ENCODE peak calls at places on chromosomes 2 and 18, in eight cellular contexts. One of them, this sample, is unnamed.

GRCh38 chr2:21037671-21038108 is 6.2 kb downstream of the APOB start:
- DNase-seq in Peyer's patch: no peak
- DNase-seq in endothelial cell: no peak
- DNase-seq in endothelial cell of umbilical vein: no peak
- DNase-seq in IMR-90: no peak
- DNase-seq in tibial artery: no peak
- DNase-seq in CD4-positive, alpha-beta T cell: no peak
- DNase-seq in esophagus squamous epithelium: no peak
- DNase-seq in this sample: no peak

GRCh38 chr18:36211612-36212065 is 24.3 kb downstream of the MOCOS start:
- DNase-seq in Peyer's patch: no peak
- DNase-seq in endothelial cell: no peak
- DNase-seq in endothelial cell of umbilical vein: no peak
- DNase-seq in IMR-90: peak
- DNase-seq in tibial artery: no peak
- DNase-seq in CD4-positive, alpha-beta T cell: no peak
- DNase-seq in esophagus squamous epithelium: no peak
- DNase-seq in this sample: no peak

GRCh38 chr2:61720911-61721310 is 132.9 kb downstream of the FAM161A start:
- DNase-seq in Peyer's patch: no peak
- DNase-seq in endothelial cell: no peak
- DNase-seq in endothelial cell of umbilical vein: no peak
- DNase-seq in IMR-90: no peak
- DNase-seq in tibial artery: no peak
- DNase-seq in CD4-positive, alpha-beta T cell: no peak
- DNase-seq in esophagus squamous epithelium: no peak
- DNase-seq in this sample: no peak

GRCh38 chr2:204452464-204453023 is 92.7 kb upstream of the PARD3B start:
- DNase-seq in Peyer's patch: no peak
- DNase-seq in endothelial cell: peak
- DNase-seq in endothelial cell of umbilical vein: peak
- DNase-seq in IMR-90: peak
- DNase-seq in tibial artery: peak
- DNase-seq in CD4-positive, alpha-beta T cell: no peak
- DNase-seq in esophagus squamous epithelium: no peak
- DNase-seq in this sample: no peak

GRCh38 chr2:173229086-173229485 is 125.6 kb upstream of the CDCA7 start:
- DNase-seq in Peyer's patch: no peak
- DNase-seq in endothelial cell: no peak
- DNase-seq in endothelial cell of umbilical vein: no peak
- DNase-seq in IMR-90: no peak
- DNase-seq in tibial artery: no peak
- DNase-seq in CD4-positive, alpha-beta T cell: no peak
- DNase-seq in esophagus squamous epithelium: no peak
- DNase-seq in this sample: no peak

GRCh38 chr2:174748948-174749347 is 15.3 kb downstream of the CHRNA1 start:
- DNase-seq in Peyer's patch: peak
- DNase-seq in endothelial cell: peak
- DNase-seq in endothelial cell of umbilical vein: peak
- DNase-seq in IMR-90: peak
- DNase-seq in tibial artery: peak
- DNase-seq in CD4-positive, alpha-beta T cell: peak
- DNase-seq in esophagus squamous epithelium: no peak
- DNase-seq in this sample: peak

GRCh38 chr2:134446431-134447091 is 192.7 kb downstream of the MGAT5 start:
- DNase-seq in Peyer's patch: no peak
- DNase-seq in endothelial cell: no peak
- DNase-seq in endothelial cell of umbilical vein: peak
- DNase-seq in IMR-90: peak
- DNase-seq in tibial artery: no peak
- DNase-seq in CD4-positive, alpha-beta T cell: no peak
- DNase-seq in esophagus squamous epithelium: no peak
- DNase-seq in this sample: no peak

GRCh38 chr2:38095996-38096861 is 20.3 kb upstream of the CYP1B1 start:
- DNase-seq in Peyer's patch: no peak
- DNase-seq in endothelial cell: no peak
- DNase-seq in endothelial cell of umbilical vein: no peak
- DNase-seq in IMR-90: peak
- DNase-seq in tibial artery: no peak
- DNase-seq in CD4-positive, alpha-beta T cell: no peak
- DNase-seq in esophagus squamous epithelium: no peak
- DNase-seq in this sample: no peak

GRCh38 chr2:233456111-233456510 is 101.8 kb downstream of the DGKD start:
- DNase-seq in Peyer's patch: no peak
- DNase-seq in endothelial cell: no peak
- DNase-seq in endothelial cell of umbilical vein: no peak
- DNase-seq in IMR-90: no peak
- DNase-seq in tibial artery: no peak
- DNase-seq in CD4-positive, alpha-beta T cell: no peak
- DNase-seq in esophagus squamous epithelium: no peak
- DNase-seq in this sample: no peak

GRCh38 chr2:85602476-85603234 is at the start of gene TMEM150A:
- DNase-seq in Peyer's patch: peak
- DNase-seq in endothelial cell: peak
- DNase-seq in endothelial cell of umbilical vein: peak
- DNase-seq in IMR-90: peak
- DNase-seq in tibial artery: peak
- DNase-seq in CD4-positive, alpha-beta T cell: peak
- DNase-seq in esophagus squamous epithelium: peak
- DNase-seq in this sample: peak
- TF ChIP-seq CTCF in Peyer's patch: peak
- TF ChIP-seq CTCF in endothelial cell: peak
- TF ChIP-seq CTCF in endothelial cell of umbilical vein: peak
- TF ChIP-seq CTCF in IMR-90: peak
- TF ChIP-seq CTCF in tibial artery: peak
- TF ChIP-seq CTCF in CD4-positive, alpha-beta T cell: peak
- TF ChIP-seq CTCF in esophagus squamous epithelium: peak
- TF ChIP-seq CTCF in this sample: no peak

DNA sequence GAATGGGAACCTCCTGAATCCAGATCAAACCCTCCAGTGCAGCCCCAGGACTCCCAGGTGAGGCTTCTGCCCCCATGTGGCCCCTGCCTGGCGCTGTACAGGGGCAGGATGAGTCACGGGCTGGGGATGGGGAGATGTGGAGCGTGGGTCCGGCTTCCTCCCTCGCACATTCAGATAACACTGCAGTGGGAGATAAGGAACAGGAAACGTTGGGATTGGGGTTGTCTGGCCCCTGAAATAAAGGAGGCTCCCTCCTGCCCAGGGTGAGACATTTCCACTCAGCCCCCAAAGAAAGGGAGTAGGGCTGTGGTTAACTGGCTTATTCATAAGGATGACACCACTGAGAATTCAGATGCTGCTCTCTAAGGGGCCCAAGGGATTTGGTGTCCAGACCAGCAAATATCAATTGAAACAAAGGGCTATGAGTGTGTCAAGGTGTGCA is 30.7 kb downstream of the IGFBP5 start:
- DNase-seq in Peyer's patch: no peak
- DNase-seq in endothelial cell: no peak
- DNase-seq in endothelial cell of umbilical vein: peak
- DNase-seq in IMR-90: peak
- DNase-seq in tibial artery: no peak
- DNase-seq in CD4-positive, alpha-beta T cell: no peak
- DNase-seq in esophagus squamous epithelium: no peak
- DNase-seq in this sample: no peak
- TF ChIP-seq CTCF in Peyer's patch: no peak
- TF ChIP-seq CTCF in endothelial cell: no peak
- TF ChIP-seq CTCF in endothelial cell of umbilical vein: no peak
- TF ChIP-seq CTCF in IMR-90: peak
- TF ChIP-seq CTCF in tibial artery: no peak
- TF ChIP-seq CTCF in CD4-positive, alpha-beta T cell: no peak
- TF ChIP-seq CTCF in esophagus squamous epithelium: no peak
- TF ChIP-seq CTCF in this sample: no peak

DNA sequence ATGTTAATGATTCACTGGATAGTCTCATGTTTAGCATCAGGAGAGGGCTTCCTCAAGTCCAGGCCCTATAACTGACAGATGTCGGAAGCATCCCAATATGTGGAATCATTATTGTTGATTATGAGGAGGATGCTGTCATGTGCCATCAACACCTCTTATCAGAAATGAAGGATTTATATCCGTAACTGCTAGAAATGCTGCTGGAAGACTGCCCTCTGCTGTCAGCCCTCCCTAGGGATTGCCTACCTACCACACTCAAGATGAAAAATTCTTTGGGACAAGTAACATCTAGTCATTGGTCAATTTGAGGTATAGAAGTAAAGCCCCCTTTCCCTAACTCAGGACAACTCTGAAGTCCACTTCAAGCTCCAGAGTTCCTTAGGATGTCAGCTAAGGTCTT is 1166.5 kb upstream of the NXPH2 start:
- DNase-seq in Peyer's patch: no peak
- DNase-seq in endothelial cell: no peak
- DNase-seq in endothelial cell of umbilical vein: peak
- DNase-seq in IMR-90: no peak
- DNase-seq in tibial artery: no peak
- DNase-seq in CD4-positive, alpha-beta T cell: no peak
- DNase-seq in esophagus squamous epithelium: no peak
- DNase-seq in this sample: no peak
- TF ChIP-seq CTCF in Peyer's patch: no peak
- TF ChIP-seq CTCF in endothelial cell: no peak
- TF ChIP-seq CTCF in endothelial cell of umbilical vein: peak
- TF ChIP-seq CTCF in IMR-90: no peak
- TF ChIP-seq CTCF in tibial artery: no peak
- TF ChIP-seq CTCF in CD4-positive, alpha-beta T cell: no peak
- TF ChIP-seq CTCF in esophagus squamous epithelium: no peak
- TF ChIP-seq CTCF in this sample: no peak

DNA sequence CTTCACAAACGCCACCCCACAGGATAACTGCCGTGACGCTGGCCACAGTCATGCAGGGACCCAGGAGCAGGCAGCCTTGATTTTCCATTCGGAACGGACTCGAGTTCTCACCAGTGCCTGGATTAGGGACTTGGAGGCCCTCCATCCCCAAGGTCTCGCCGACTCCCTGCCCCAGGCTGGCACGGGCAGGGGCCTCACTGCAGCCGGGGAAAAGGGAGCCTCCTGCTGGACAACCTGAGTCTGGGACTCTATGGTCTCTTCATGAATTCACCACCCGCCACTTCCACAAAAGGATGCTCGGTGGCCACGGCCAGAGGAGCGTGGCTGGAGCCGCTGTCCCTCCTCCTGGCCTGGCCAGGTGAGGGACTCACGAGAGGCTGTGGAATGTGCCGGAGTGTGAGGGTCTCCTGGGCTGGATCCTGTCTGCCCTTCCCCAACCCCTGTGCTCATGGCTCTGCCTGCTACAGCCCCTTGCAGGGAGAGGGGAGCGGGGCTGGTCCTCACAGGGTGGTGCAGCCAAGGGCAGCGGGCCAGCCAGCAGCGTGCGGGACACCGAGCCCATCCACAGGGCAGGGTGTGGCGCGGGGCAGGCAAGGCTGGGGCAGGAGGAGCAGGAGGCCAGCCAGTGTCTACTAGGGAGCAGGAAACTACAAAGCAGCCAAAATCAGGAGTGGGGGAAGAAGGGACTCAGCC is 42.3 kb downstream of the AQP12A start:
- DNase-seq in Peyer's patch: no peak
- DNase-seq in endothelial cell: peak
- DNase-seq in endothelial cell of umbilical vein: no peak
- DNase-seq in IMR-90: no peak
- DNase-seq in tibial artery: no peak
- DNase-seq in CD4-positive, alpha-beta T cell: peak
- DNase-seq in esophagus squamous epithelium: no peak
- DNase-seq in this sample: peak
- TF ChIP-seq CTCF in Peyer's patch: no peak
- TF ChIP-seq CTCF in endothelial cell: no peak
- TF ChIP-seq CTCF in endothelial cell of umbilical vein: no peak
- TF ChIP-seq CTCF in IMR-90: no peak
- TF ChIP-seq CTCF in tibial artery: no peak
- TF ChIP-seq CTCF in CD4-positive, alpha-beta T cell: peak
- TF ChIP-seq CTCF in esophagus squamous epithelium: no peak
- TF ChIP-seq CTCF in this sample: no peak

GRCh38 chr18:48949606-48950535 is 894 bp downstream of the SMAD7 start:
- DNase-seq in Peyer's patch: no peak
- DNase-seq in endothelial cell: peak
- DNase-seq in endothelial cell of umbilical vein: peak
- DNase-seq in IMR-90: peak
- DNase-seq in tibial artery: no peak
- DNase-seq in CD4-positive, alpha-beta T cell: peak
- DNase-seq in esophagus squamous epithelium: no peak
- DNase-seq in this sample: peak
- TF ChIP-seq CTCF in Peyer's patch: peak
- TF ChIP-seq CTCF in endothelial cell: peak
- TF ChIP-seq CTCF in endothelial cell of umbilical vein: peak
- TF ChIP-seq CTCF in IMR-90: peak
- TF ChIP-seq CTCF in tibial artery: no peak
- TF ChIP-seq CTCF in CD4-positive, alpha-beta T cell: no peak
- TF ChIP-seq CTCF in esophagus squamous epithelium: peak
- TF ChIP-seq CTCF in this sample: no peak

GRCh38 chr2:31886700-31887099 is 124.1 kb downstream of the MEMO1 start:
- DNase-seq in Peyer's patch: no peak
- DNase-seq in endothelial cell: peak
- DNase-seq in endothelial cell of umbilical vein: no peak
- DNase-seq in IMR-90: no peak
- DNase-seq in tibial artery: no peak
- DNase-seq in CD4-positive, alpha-beta T cell: peak
- DNase-seq in esophagus squamous epithelium: no peak
- DNase-seq in this sample: no peak
- TF ChIP-seq CTCF in Peyer's patch: no peak
- TF ChIP-seq CTCF in endothelial cell: no peak
- TF ChIP-seq CTCF in endothelial cell of umbilical vein: peak
- TF ChIP-seq CTCF in IMR-90: no peak
- TF ChIP-seq CTCF in tibial artery: no peak
- TF ChIP-seq CTCF in CD4-positive, alpha-beta T cell: no peak
- TF ChIP-seq CTCF in esophagus squamous epithelium: no peak
- TF ChIP-seq CTCF in this sample: no peak

GRCh38 chr2:30807249-30807648 is at the start of gene CAPN13:
- DNase-seq in Peyer's patch: no peak
- DNase-seq in endothelial cell: no peak
- DNase-seq in endothelial cell of umbilical vein: no peak
- DNase-seq in IMR-90: no peak
- DNase-seq in tibial artery: no peak
- DNase-seq in CD4-positive, alpha-beta T cell: no peak
- DNase-seq in esophagus squamous epithelium: no peak
- DNase-seq in this sample: no peak
- TF ChIP-seq CTCF in Peyer's patch: peak
- TF ChIP-seq CTCF in endothelial cell: no peak
- TF ChIP-seq CTCF in endothelial cell of umbilical vein: no peak
- TF ChIP-seq CTCF in IMR-90: no peak
- TF ChIP-seq CTCF in tibial artery: no peak
- TF ChIP-seq CTCF in CD4-positive, alpha-beta T cell: no peak
- TF ChIP-seq CTCF in esophagus squamous epithelium: no peak
- TF ChIP-seq CTCF in this sample: no peak

GRCh38 chr2:195656859-195657633 is at the start of gene SLC39A10:
- DNase-seq in Peyer's patch: peak
- DNase-seq in endothelial cell: peak
- DNase-seq in endothelial cell of umbilical vein: peak
- DNase-seq in IMR-90: peak
- DNase-seq in tibial artery: peak
- DNase-seq in CD4-positive, alpha-beta T cell: peak
- DNase-seq in esophagus squamous epithelium: peak
- DNase-seq in this sample: peak
- TF ChIP-seq CTCF in Peyer's patch: peak
- TF ChIP-seq CTCF in endothelial cell: no peak
- TF ChIP-seq CTCF in endothelial cell of umbilical vein: no peak
- TF ChIP-seq CTCF in IMR-90: peak
- TF ChIP-seq CTCF in tibial artery: peak
- TF ChIP-seq CTCF in CD4-positive, alpha-beta T cell: no peak
- TF ChIP-seq CTCF in esophagus squamous epithelium: peak
- TF ChIP-seq CTCF in this sample: peak

GRCh38 chr2:9138507-9139085 is 68.0 kb upstream of the ASAP2 start:
- DNase-seq in Peyer's patch: no peak
- DNase-seq in endothelial cell: peak
- DNase-seq in endothelial cell of umbilical vein: peak
- DNase-seq in IMR-90: no peak
- DNase-seq in tibial artery: no peak
- DNase-seq in CD4-positive, alpha-beta T cell: no peak
- DNase-seq in esophagus squamous epithelium: no peak
- DNase-seq in this sample: peak
- TF ChIP-seq CTCF in Peyer's patch: no peak
- TF ChIP-seq CTCF in endothelial cell: peak
- TF ChIP-seq CTCF in endothelial cell of umbilical vein: peak
- TF ChIP-seq CTCF in IMR-90: peak
- TF ChIP-seq CTCF in tibial artery: no peak
- TF ChIP-seq CTCF in CD4-positive, alpha-beta T cell: no peak
- TF ChIP-seq CTCF in esophagus squamous epithelium: no peak
- TF ChIP-seq CTCF in this sample: peak